ENCODE peak calls at places on chromosomes 4 and X, in seven cellular contexts. One of them, this sample, is unnamed.

GRCh38 chr4:86972997-86973396 is 38.2 kb downstream of the AFF1 start:
- DNase-seq in fibroblast of pulmonary artery: no peak
- DNase-seq in astrocyte: no peak
- DNase-seq in CD4-positive, alpha-beta T cell: no peak
- DNase-seq in NCI-H1092: no peak
- DNase-seq in B cell: no peak
- DNase-seq in M059J: no peak
- DNase-seq in this sample: peak; percentile 72

GRCh38 chr4:41257257-41257900 is 651 bp downstream of the UCHL1 start:
- DNase-seq in NCI-H1092: peak; percentile 67
- DNase-seq in astrocyte: peak; percentile 30
- DNase-seq in B cell: peak; percentile 43
- DNase-seq in fibroblast of pulmonary artery: peak; percentile 45
- DNase-seq in M059J: peak; percentile 69
- DNase-seq in CD4-positive, alpha-beta T cell: no peak
- DNase-seq in this sample: peak; percentile 82

GRCh38 chr4:87068591-87069021 is 133.8 kb downstream of the AFF1 start:
- DNase-seq in fibroblast of pulmonary artery: peak; percentile 56
- DNase-seq in astrocyte: no peak
- DNase-seq in B cell: no peak
- DNase-seq in CD4-positive, alpha-beta T cell: no peak
- DNase-seq in NCI-H1092: peak; percentile 94
- DNase-seq in M059J: no peak
- DNase-seq in this sample: no peak

GRCh38 chr4:162675661-162676060 is 491.0 kb downstream of the NAF1 start:
- DNase-seq in NCI-H1092: no peak
- DNase-seq in astrocyte: no peak
- DNase-seq in M059J: no peak
- DNase-seq in B cell: no peak
- DNase-seq in fibroblast of pulmonary artery: no peak
- DNase-seq in CD4-positive, alpha-beta T cell: no peak
- DNase-seq in this sample: no peak

GRCh38 chr4:73765296-73765695 is 24.9 kb downstream of the CXCL8 start:
- DNase-seq in B cell: no peak
- DNase-seq in CD4-positive, alpha-beta T cell: no peak
- DNase-seq in astrocyte: no peak
- DNase-seq in M059J: no peak
- DNase-seq in fibroblast of pulmonary artery: no peak
- DNase-seq in NCI-H1092: no peak
- DNase-seq in this sample: no peak

GRCh38 chr4:169823685-169824084 is 65.9 kb upstream of the HPF1 start:
- DNase-seq in astrocyte: peak; percentile 58
- DNase-seq in NCI-H1092: no peak
- DNase-seq in CD4-positive, alpha-beta T cell: no peak
- DNase-seq in fibroblast of pulmonary artery: peak; percentile 77
- DNase-seq in M059J: peak; percentile 22
- DNase-seq in B cell: no peak
- DNase-seq in this sample: no peak

GRCh38 chr4:80136238-80136637 is 61.1 kb upstream of the PRDM8 start:
- DNase-seq in CD4-positive, alpha-beta T cell: no peak
- DNase-seq in fibroblast of pulmonary artery: no peak
- DNase-seq in B cell: no peak
- DNase-seq in astrocyte: no peak
- DNase-seq in NCI-H1092: no peak
- DNase-seq in M059J: no peak
- DNase-seq in this sample: no peak

GRCh38 chrX:24294619-24295018 is 19.2 kb downstream of the SUPT20HL2 start:
- DNase-seq in astrocyte: no peak
- DNase-seq in M059J: peak; percentile 57
- DNase-seq in NCI-H1092: no peak
- DNase-seq in fibroblast of pulmonary artery: peak; percentile 41
- DNase-seq in B cell: no peak
- DNase-seq in CD4-positive, alpha-beta T cell: no peak
- DNase-seq in this sample: no peak

GRCh38 chr4:141853091-141853734 is 216.8 kb downstream of the IL15 start:
- DNase-seq in CD4-positive, alpha-beta T cell: no peak
- DNase-seq in M059J: peak; percentile 84
- DNase-seq in astrocyte: no peak
- DNase-seq in B cell: no peak
- DNase-seq in NCI-H1092: no peak
- DNase-seq in fibroblast of pulmonary artery: no peak
- DNase-seq in this sample: no peak

GRCh38 chr4:4254179-4254578 is 6.2 kb upstream of the TMEM128 start:
- DNase-seq in fibroblast of pulmonary artery: no peak
- DNase-seq in M059J: no peak
- DNase-seq in NCI-H1092: peak; percentile 15
- DNase-seq in B cell: no peak
- DNase-seq in CD4-positive, alpha-beta T cell: no peak
- DNase-seq in astrocyte: no peak
- DNase-seq in this sample: no peak

GRCh38 chrX:140091276-140091886 is 126.1 kb upstream of the CXorf66 start:
- DNase-seq in M059J: peak; percentile 12
- DNase-seq in B cell: peak; percentile 51
- DNase-seq in NCI-H1092: no peak
- DNase-seq in astrocyte: no peak
- DNase-seq in fibroblast of pulmonary artery: peak; percentile 0
- DNase-seq in CD4-positive, alpha-beta T cell: peak; percentile 1
- DNase-seq in this sample: peak; percentile 73

GRCh38 chr4:158722291-158722916 is 792 bp downstream of the PPID start:
- DNase-seq in B cell: no peak
- DNase-seq in NCI-H1092: no peak
- DNase-seq in CD4-positive, alpha-beta T cell: no peak
- DNase-seq in M059J: peak; percentile 29
- DNase-seq in fibroblast of pulmonary artery: peak; percentile 49
- DNase-seq in astrocyte: peak; percentile 56
- DNase-seq in this sample: no peak

GRCh38 chr4:89658701-89659024 is 178.3 kb downstream of the SNCA start:
- DNase-seq in astrocyte: no peak
- DNase-seq in fibroblast of pulmonary artery: no peak
- DNase-seq in M059J: no peak
- DNase-seq in CD4-positive, alpha-beta T cell: no peak
- DNase-seq in B cell: no peak
- DNase-seq in NCI-H1092: no peak
- DNase-seq in this sample: no peak

GRCh38 chr4:123835852-123836251 is 439.3 kb downstream of the SPRY1 start:
- DNase-seq in B cell: no peak
- DNase-seq in CD4-positive, alpha-beta T cell: no peak
- DNase-seq in fibroblast of pulmonary artery: no peak
- DNase-seq in M059J: no peak
- DNase-seq in astrocyte: no peak
- DNase-seq in NCI-H1092: no peak
- DNase-seq in this sample: no peak

GRCh38 chrX:16739574-16739973 is 20.2 kb downstream of the SYAP1 start:
- DNase-seq in fibroblast of pulmonary artery: no peak
- DNase-seq in M059J: no peak
- DNase-seq in B cell: no peak
- DNase-seq in CD4-positive, alpha-beta T cell: no peak
- DNase-seq in NCI-H1092: no peak
- DNase-seq in astrocyte: no peak
- DNase-seq in this sample: no peak

GRCh38 chr4:72031868-72032619 is at the start of gene NPFFR2:
- DNase-seq in fibroblast of pulmonary artery: peak; percentile 28
- DNase-seq in B cell: no peak
- DNase-seq in NCI-H1092: no peak
- DNase-seq in M059J: no peak
- DNase-seq in CD4-positive, alpha-beta T cell: no peak
- DNase-seq in astrocyte: peak; percentile 51
- DNase-seq in this sample: peak; percentile 33

GRCh38 chr4:173525118-173526033 is 4.7 kb downstream of the HAND2 start:
- DNase-seq in NCI-H1092: no peak
- DNase-seq in astrocyte: no peak
- DNase-seq in CD4-positive, alpha-beta T cell: no peak
- DNase-seq in fibroblast of pulmonary artery: peak; percentile 69
- DNase-seq in B cell: no peak
- DNase-seq in M059J: no peak
- DNase-seq in this sample: peak; percentile 77

GRCh38 chrX:119237526-119238035 is 1.5 kb downstream of the PGRMC1 start:
- DNase-seq in astrocyte: no peak
- DNase-seq in B cell: no peak
- DNase-seq in fibroblast of pulmonary artery: no peak
- DNase-seq in NCI-H1092: no peak
- DNase-seq in M059J: peak; percentile 30
- DNase-seq in CD4-positive, alpha-beta T cell: no peak
- DNase-seq in this sample: no peak

GRCh38 chr4:16269742-16270522 is 43.7 kb upstream of the TAPT1 start:
- DNase-seq in CD4-positive, alpha-beta T cell: no peak
- DNase-seq in B cell: no peak
- DNase-seq in astrocyte: peak; percentile 97
- DNase-seq in NCI-H1092: no peak
- DNase-seq in M059J: peak; percentile 96
- DNase-seq in fibroblast of pulmonary artery: peak; percentile 84
- DNase-seq in this sample: no peak

GRCh38 chr4:8039290-8039689 is 99.6 kb upstream of the AFAP1 start:
- DNase-seq in CD4-positive, alpha-beta T cell: no peak
- DNase-seq in fibroblast of pulmonary artery: no peak
- DNase-seq in B cell: no peak
- DNase-seq in NCI-H1092: peak; percentile 96
- DNase-seq in astrocyte: no peak
- DNase-seq in M059J: no peak
- DNase-seq in this sample: no peak

GRCh38 chrX:126137899-126138298 is 28.2 kb downstream of the DCAF12L2 start:
- DNase-seq in M059J: no peak
- DNase-seq in B cell: no peak
- DNase-seq in CD4-positive, alpha-beta T cell: no peak
- DNase-seq in astrocyte: no peak
- DNase-seq in NCI-H1092: no peak
- DNase-seq in fibroblast of pulmonary artery: no peak
- DNase-seq in this sample: no peak

GRCh38 chr4:8727131-8727530 is 134.6 kb downstream of the CPZ start:
- DNase-seq in fibroblast of pulmonary artery: no peak
- DNase-seq in M059J: no peak
- DNase-seq in astrocyte: no peak
- DNase-seq in CD4-positive, alpha-beta T cell: no peak
- DNase-seq in NCI-H1092: no peak
- DNase-seq in B cell: no peak
- DNase-seq in this sample: peak; percentile 21

GRCh38 chr4:13483142-13484044 is 747 bp downstream of the RAB28 start:
- DNase-seq in fibroblast of pulmonary artery: peak; percentile 78
- DNase-seq in B cell: peak; percentile 20
- DNase-seq in M059J: peak; percentile 86
- DNase-seq in astrocyte: peak; percentile 78
- DNase-seq in CD4-positive, alpha-beta T cell: no peak
- DNase-seq in NCI-H1092: peak; percentile 15
- DNase-seq in this sample: peak; percentile 55

GRCh38 chr4:58760737-58761136 is 1650.6 kb upstream of the IGFBP7 start:
- DNase-seq in M059J: no peak
- DNase-seq in NCI-H1092: no peak
- DNase-seq in astrocyte: no peak
- DNase-seq in B cell: no peak
- DNase-seq in CD4-positive, alpha-beta T cell: no peak
- DNase-seq in fibroblast of pulmonary artery: no peak
- DNase-seq in this sample: no peak

GRCh38 chrX:1165535-1166196 is 46.8 kb downstream of the CRLF2 start:
- DNase-seq in M059J: no peak
- DNase-seq in CD4-positive, alpha-beta T cell: no peak
- DNase-seq in B cell: no peak
- DNase-seq in NCI-H1092: no peak
- DNase-seq in fibroblast of pulmonary artery: peak; percentile 12
- DNase-seq in astrocyte: no peak
- DNase-seq in this sample: peak; percentile 21

GRCh38 chr4:37648084-37648817 is 37.9 kb downstream of the RELL1 start:
- DNase-seq in M059J: peak; percentile 96
- DNase-seq in B cell: no peak
- DNase-seq in CD4-positive, alpha-beta T cell: no peak
- DNase-seq in astrocyte: peak; percentile 83
- DNase-seq in fibroblast of pulmonary artery: peak; percentile 95
- DNase-seq in NCI-H1092: no peak
- DNase-seq in this sample: no peak

GRCh38 chrX:12174358-12174757 is 36.1 kb downstream of the FRMPD4 start:
- DNase-seq in astrocyte: peak; percentile 18
- DNase-seq in M059J: peak; percentile 75
- DNase-seq in fibroblast of pulmonary artery: no peak
- DNase-seq in CD4-positive, alpha-beta T cell: no peak
- DNase-seq in NCI-H1092: no peak
- DNase-seq in B cell: no peak
- DNase-seq in this sample: no peak

GRCh38 chrX:40459576-40460158 is 121.1 kb upstream of the ATP6AP2 start:
- DNase-seq in fibroblast of pulmonary artery: no peak
- DNase-seq in NCI-H1092: no peak
- DNase-seq in astrocyte: no peak
- DNase-seq in B cell: no peak
- DNase-seq in M059J: no peak
- DNase-seq in CD4-positive, alpha-beta T cell: no peak
- DNase-seq in this sample: no peak

This sample was measured in left lung.